ENCODE peak calls at places on chromosomes 11 and 22, in seven cellular contexts. V is mammary epithelial cell, K is tibial artery, G is ascending aorta, W is left ventricle myocardium inferior, M is A549, N is neural progenitor cell. D is an unnamed sample.
A peak's percentile ranks its signal among the peaks of the same experiment; 100 is the strongest.

GRCh38 chr22:45181766-45182165 is 18.0 kb downstream of the NUP50 start:
- DNase-seq in V (no peak), K (no peak), G (no peak), W (no peak), M (no peak), N (no peak), D (no peak)

GRCh38 chr11:32090774-32091370 is at the start of gene RCN1:
- DNase-seq in V (peak; percentile 35), K (peak; percentile 51), G (peak; percentile 76), W (peak; percentile 77), M (peak; percentile 57), N (peak; percentile 97), D (peak; percentile 83)

GRCh38 chr22:48517039-48518030 is 1310.3 kb downstream of the BRD1 start:
- DNase-seq in V (no peak), K (no peak), G (no peak), W (no peak), M (peak; percentile 11), N (peak; percentile 38), D (peak; percentile 45)

GRCh38 chr11:47392546-47393162 is 14.3 kb upstream of the SPI1 start:
- DNase-seq in V (no peak), K (peak; percentile 32), G (no peak), W (no peak), M (no peak), N (no peak), D (no peak)

GRCh38 chr11:46948378-46949131 is 12.0 kb downstream of the CSTPP1 start:
- DNase-seq in V (peak; percentile 60), K (no peak), G (no peak), W (no peak), M (no peak), N (no peak), D (no peak)

GRCh38 chr22:49913446-49913845 is 4.8 kb downstream of the ALG12 start:
- DNase-seq in V (no peak), K (no peak), G (no peak), W (no peak), M (no peak), N (no peak), D (no peak)

GRCh38 chr22:30212363-30212995 is 34.1 kb downstream of the LIF start:
- DNase-seq in V (peak; percentile 99), K (peak; percentile 81), G (peak; percentile 81), W (no peak), M (peak; percentile 81), N (no peak), D (no peak)

GRCh38 chr11:68663482-68664010 is 20.8 kb upstream of the GAL start:
- DNase-seq in V (no peak), K (no peak), G (no peak), W (no peak), M (no peak), N (no peak), D (no peak)

GRCh38 chr11:7512525-7513209 is 1.1 kb upstream of the PPFIBP2 start:
- DNase-seq in V (no peak), K (peak; percentile 91), G (peak; percentile 93), W (peak; percentile 83), M (no peak), N (no peak), D (peak; percentile 30)

GRCh38 chr11:104826772-104827171 is 71.5 kb downstream of the CASP12 start:
- DNase-seq in V (no peak), K (no peak), G (no peak), W (no peak), M (no peak), N (no peak), D (no peak)

GRCh38 chr22:48065852-48066251 is 1303.4 kb downstream of the TBC1D22A start:
- DNase-seq in V (no peak), K (no peak), G (no peak), W (no peak), M (no peak), N (no peak), D (no peak)

GRCh38 chr11:70466596-70466995 is 68.3 kb downstream of the CTTN start:
- DNase-seq in V (no peak), K (no peak), G (no peak), W (no peak), M (no peak), N (no peak), D (no peak)

GRCh38 chr11:23359297-23359696 is 499.0 kb upstream of the CCDC179 start:
- DNase-seq in V (peak; percentile 92), K (no peak), G (no peak), W (no peak), M (no peak), N (no peak), D (no peak)

GRCh38 chr11:111836766-111837165 is 34.6 kb downstream of the ALG9 start:
- DNase-seq in V (no peak), K (no peak), G (no peak), W (no peak), M (no peak), N (no peak), D (no peak)

GRCh38 chr11:77206264-77207018 is 78.4 kb downstream of the MYO7A start:
- DNase-seq in V (no peak), K (no peak), G (peak; percentile 50), W (no peak), M (no peak), N (no peak), D (peak; percentile 5)

GRCh38 chr11:114031599-114032320 is 27.8 kb upstream of the ZBTB16 start:
- DNase-seq in V (no peak), K (peak; percentile 49), G (no peak), W (no peak), M (no peak), N (no peak), D (no peak)

GRCh38 chr11:114026355-114026754 is 33.2 kb upstream of the ZBTB16 start:
- DNase-seq in V (no peak), K (no peak), G (no peak), W (no peak), M (no peak), N (peak; percentile 66), D (no peak)

GRCh38 chr11:114025329-114025907 is 34.1 kb upstream of the ZBTB16 start:
- DNase-seq in V (no peak), K (no peak), G (no peak), W (no peak), M (no peak), N (no peak), D (no peak)

GRCh38 chr11:114027396-114027795 is 32.1 kb upstream of the ZBTB16 start:
- DNase-seq in V (no peak), K (no peak), G (no peak), W (no peak), M (no peak), N (no peak), D (no peak)

DNA sequence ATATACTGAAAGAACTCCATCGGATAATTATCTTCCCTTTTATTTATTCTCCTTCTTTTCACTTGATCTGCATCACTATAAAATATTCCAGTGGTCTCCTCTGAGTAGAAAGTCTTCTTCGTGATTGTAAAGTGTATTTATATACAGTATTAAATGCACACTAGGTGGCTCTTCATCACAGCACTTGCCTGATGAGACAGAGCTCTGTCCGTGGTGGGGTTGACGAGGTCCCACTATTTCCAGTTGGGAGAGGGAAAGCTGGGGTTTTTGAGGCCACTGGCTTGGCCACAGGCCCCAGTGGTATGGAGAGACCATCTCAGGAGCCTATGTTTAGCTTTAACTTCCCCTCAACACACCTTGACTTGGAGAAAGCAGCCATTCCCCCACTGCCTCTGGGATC is 31.6 kb upstream of the ZBTB16 start:
- DNase-seq in V (no peak), K (no peak), G (no peak), W (no peak), M (no peak), N (no peak), D (no peak)
- TF ChIP-seq CTCF in V (no peak), K (no peak), G (no peak), W (peak; percentile 43), M (no peak), N (no peak), D (no peak)

GRCh38 chr22:17890892-17891291 is 116.6 kb upstream of the BID start:
- DNase-seq in V (no peak), K (no peak), G (no peak), W (no peak), M (no peak), N (no peak), D (no peak)
- H3K27ac ChIP-seq in V (no peak overlapping the region), K (peak overlapping the region; percentile 62), G (peak overlapping the region; percentile 52), W (peak overlapping the region; percentile 81), M (no peak overlapping the region), N (no peak overlapping the region), D (no peak overlapping the region)

DNA sequence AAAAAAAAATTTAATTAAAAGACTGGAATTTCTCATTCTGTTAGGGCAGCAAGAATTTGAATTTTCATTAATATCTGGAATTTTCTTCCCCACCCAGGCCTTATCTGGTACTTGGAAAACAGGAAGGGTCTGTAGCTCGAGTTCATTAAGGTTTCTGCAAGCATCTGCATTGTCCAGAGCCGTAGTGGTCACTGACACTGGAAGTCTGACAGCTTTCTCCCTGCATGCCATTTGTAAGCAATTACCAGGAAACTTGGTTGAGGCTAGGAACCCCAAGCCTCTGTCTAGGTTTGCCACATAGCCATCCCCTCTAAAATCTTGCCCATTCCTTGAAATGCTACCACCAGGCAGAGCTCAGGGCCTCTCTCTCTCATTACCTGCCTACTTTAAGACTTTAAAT is 5.4 kb upstream of the PGM2L1 start:
- DNase-seq in V (no peak), K (no peak), G (no peak), W (no peak), M (no peak), N (no peak), D (no peak)
- TF ChIP-seq CTCF in V (no peak), K (no peak), G (no peak), W (no peak), M (no peak), N (no peak), D (no peak)

GRCh38 chr11:15972838-15973237 is 383.5 kb downstream of the SOX6 start:
- DNase-seq in V (no peak), K (no peak), G (no peak), W (no peak), M (no peak), N (no peak), D (peak; percentile 40)
- H3K27ac ChIP-seq in V (no peak overlapping the region), K (no peak overlapping the region), G (no peak overlapping the region), W (no peak overlapping the region), M (no peak overlapping the region), N (no peak overlapping the region), D (no peak overlapping the region)

GRCh38 chr22:40436460-40437431 is 66.4 kb downstream of the SGSM3 start:
- DNase-seq in V (peak; percentile 44), K (no peak), G (no peak), W (peak; percentile 41), M (peak; percentile 29), N (peak; percentile 68), D (no peak)

GRCh38 chr22:40432167-40432566 is 61.8 kb downstream of the SGSM3 start:
- DNase-seq in V (no peak), K (no peak), G (no peak), W (no peak), M (no peak), N (no peak), D (no peak)

GRCh38 chr22:40432625-40433024 is 62.2 kb downstream of the SGSM3 start:
- DNase-seq in V (no peak), K (no peak), G (no peak), W (no peak), M (no peak), N (no peak), D (no peak)

GRCh38 chr22:40434745-40435144 is 64.4 kb downstream of the SGSM3 start:
- DNase-seq in V (no peak), K (no peak), G (no peak), W (no peak), M (no peak), N (no peak), D (no peak)

GRCh38 chr22:40434101-40434500 is 63.7 kb downstream of the SGSM3 start:
- DNase-seq in V (no peak), K (no peak), G (no peak), W (no peak), M (no peak), N (no peak), D (no peak)
- TF ChIP-seq CTCF in V (no peak), K (no peak), G (no peak), W (no peak), M (no peak), N (no peak), D (no peak)

GRCh38 chr11:130523166-130523565 is 74.7 kb downstream of the ADAMTS15 start:
- DNase-seq in V (no peak), K (no peak), G (no peak), W (no peak), M (no peak), N (no peak), D (no peak)
- H3K27ac ChIP-seq in V (no peak overlapping the region), K (peak overlapping the region; percentile 86), G (peak overlapping the region; percentile 85), W (peak overlapping the region; percentile 94), M (peak overlapping the region; percentile 83), N (no peak overlapping the region), D (no peak overlapping the region)

D was measured in WERI-Rb-1.